ENCODE peak calls at places on chromosomes 6 and 20, in four cellular contexts. One of them, this sample, is unnamed.

GRCh38 chr6:38552136-38552535 is 87.6 kb downstream of the BTBD9 start:
- DNase-seq in heart left ventricle: no peak
- DNase-seq in ELF-1: no peak
- DNase-seq in KBM-7: peak
- DNase-seq in this sample: peak

GRCh38 chr6:141667580-141668309 is 465.0 kb upstream of the GJE1 start:
- DNase-seq in ELF-1: peak
- DNase-seq in heart left ventricle: no peak
- DNase-seq in KBM-7: no peak
- DNase-seq in this sample: no peak

GRCh38 chr6:13098808-13099570 is 229.3 kb downstream of the TBC1D7 start:
- DNase-seq in heart left ventricle: no peak
- DNase-seq in ELF-1: no peak
- DNase-seq in KBM-7: peak
- DNase-seq in this sample: no peak

GRCh38 chr6:79450984-79451383 is 86.2 kb downstream of the LCA5 start:
- DNase-seq in heart left ventricle: no peak
- DNase-seq in ELF-1: no peak
- DNase-seq in KBM-7: no peak
- DNase-seq in this sample: no peak

GRCh38 chr6:24631671-24632070 is 14.3 kb downstream of the KIAA0319 start:
- DNase-seq in KBM-7: no peak
- DNase-seq in ELF-1: peak
- DNase-seq in heart left ventricle: no peak
- DNase-seq in this sample: no peak

GRCh38 chr6:36033935-36034334 is 6.3 kb downstream of the MAPK14 start:
- DNase-seq in heart left ventricle: no peak
- DNase-seq in ELF-1: no peak
- DNase-seq in KBM-7: no peak
- DNase-seq in this sample: no peak

GRCh38 chr6:26520088-26520839 is 17.9 kb upstream of the HMGN4 start:
- DNase-seq in ELF-1: peak
- DNase-seq in heart left ventricle: no peak
- DNase-seq in KBM-7: peak
- DNase-seq in this sample: no peak

GRCh38 chr6:118815495-118815894 is 78.5 kb upstream of the ASF1A start:
- DNase-seq in KBM-7: no peak
- DNase-seq in heart left ventricle: no peak
- DNase-seq in ELF-1: no peak
- DNase-seq in this sample: no peak

GRCh38 chr20:63060057-63060991 is 53.6 kb upstream of the BHLHE23 start:
- DNase-seq in KBM-7: no peak
- DNase-seq in ELF-1: no peak
- DNase-seq in heart left ventricle: no peak
- DNase-seq in this sample: no peak

GRCh38 chr6:44119704-44120262 is 7.5 kb downstream of the MRPL14 start:
- DNase-seq in KBM-7: no peak
- DNase-seq in heart left ventricle: no peak
- DNase-seq in ELF-1: no peak
- DNase-seq in this sample: no peak

GRCh38 chr20:36975085-36975829 is 23.7 kb upstream of the SAMHD1 start:
- DNase-seq in heart left ventricle: no peak
- DNase-seq in ELF-1: no peak
- DNase-seq in KBM-7: no peak
- DNase-seq in this sample: no peak

GRCh38 chr20:8082999-8083398 is 49.1 kb upstream of the PLCB1 start:
- DNase-seq in heart left ventricle: peak
- DNase-seq in ELF-1: no peak
- DNase-seq in KBM-7: no peak
- DNase-seq in this sample: no peak

GRCh38 chr6:48883116-48883515 is 579.9 kb downstream of the MMUT start:
- DNase-seq in KBM-7: no peak
- DNase-seq in heart left ventricle: no peak
- DNase-seq in ELF-1: no peak
- DNase-seq in this sample: no peak

GRCh38 chr6:141848029-141848890 is 284.5 kb upstream of the GJE1 start:
- DNase-seq in ELF-1: no peak
- DNase-seq in heart left ventricle: no peak
- DNase-seq in KBM-7: no peak
- DNase-seq in this sample: no peak

GRCh38 chr20:26209171-26209941 is 512.7 kb upstream of the ZNF337 start:
- DNase-seq in heart left ventricle: peak
- DNase-seq in KBM-7: no peak
- DNase-seq in ELF-1: peak
- DNase-seq in this sample: no peak

GRCh38 chr20:50335105-50335504 is 144.5 kb downstream of the CEBPB start:
- DNase-seq in ELF-1: peak
- DNase-seq in heart left ventricle: no peak
- DNase-seq in KBM-7: peak
- DNase-seq in this sample: peak

GRCh38 chr20:64057628-64058498 is 5.1 kb upstream of the TCEA2 start:
- DNase-seq in KBM-7: peak
- DNase-seq in heart left ventricle: peak
- DNase-seq in ELF-1: peak
- DNase-seq in this sample: peak

GRCh38 chr6:24284006-24284405 is 73.9 kb downstream of the DCDC2 start:
- DNase-seq in heart left ventricle: no peak
- DNase-seq in KBM-7: no peak
- DNase-seq in ELF-1: no peak
- DNase-seq in this sample: peak

GRCh38 chr20:48767269-48767960 is 60.4 kb downstream of the PREX1 start:
- DNase-seq in KBM-7: no peak
- DNase-seq in heart left ventricle: no peak
- DNase-seq in ELF-1: no peak
- DNase-seq in this sample: no peak

GRCh38 chr6:83311231-83311630 is 118.1 kb downstream of the RWDD2A start:
- DNase-seq in heart left ventricle: no peak
- DNase-seq in KBM-7: no peak
- DNase-seq in ELF-1: no peak
- DNase-seq in this sample: no peak

GRCh38 chr6:5250451-5250850 is 10.3 kb downstream of the LYRM4 start:
- DNase-seq in heart left ventricle: no peak
- DNase-seq in ELF-1: no peak
- DNase-seq in KBM-7: no peak
- DNase-seq in this sample: no peak

GRCh38 chr20:17197041-17197440 is 29.8 kb upstream of the PCSK2 start:
- DNase-seq in KBM-7: no peak
- DNase-seq in heart left ventricle: no peak
- DNase-seq in ELF-1: no peak
- DNase-seq in this sample: no peak

GRCh38 chr20:14470977-14471642 is 133.7 kb upstream of the FLRT3 start:
- DNase-seq in ELF-1: peak
- DNase-seq in KBM-7: no peak
- DNase-seq in heart left ventricle: no peak
- DNase-seq in this sample: no peak

GRCh38 chr6:151084275-151084674 is 155.5 kb upstream of the AKAP12 start:
- DNase-seq in heart left ventricle: no peak
- DNase-seq in ELF-1: no peak
- DNase-seq in KBM-7: no peak
- DNase-seq in this sample: no peak

GRCh38 chr6:11650297-11650696 is 112.7 kb downstream of the TMEM170B start:
- DNase-seq in ELF-1: peak
- DNase-seq in KBM-7: no peak
- DNase-seq in heart left ventricle: peak
- DNase-seq in this sample: no peak

GRCh38 chr6:122789862-122790739 is 1.0 kb downstream of the SMPDL3A start:
- DNase-seq in heart left ventricle: peak
- DNase-seq in KBM-7: peak
- DNase-seq in ELF-1: peak
- DNase-seq in this sample: no peak

GRCh38 chr6:138161434-138162103 is at the start of gene ARFGEF3:
- DNase-seq in heart left ventricle: peak
- DNase-seq in ELF-1: peak
- DNase-seq in KBM-7: peak
- DNase-seq in this sample: no peak

GRCh38 chr6:83615025-83615999 is 93.6 kb downstream of the SNAP91 start:
- DNase-seq in KBM-7: peak
- DNase-seq in heart left ventricle: no peak
- DNase-seq in ELF-1: peak
- DNase-seq in this sample: peak

GRCh38 chr20:50415516-50416268 is 94.5 kb upstream of the PTPN1 start:
- DNase-seq in heart left ventricle: peak
- DNase-seq in ELF-1: peak
- DNase-seq in KBM-7: no peak
- DNase-seq in this sample: no peak

GRCh38 chr6:131950767-131951575 is at the start of gene CCN2:
- DNase-seq in KBM-7: no peak
- DNase-seq in ELF-1: peak
- DNase-seq in heart left ventricle: peak
- DNase-seq in this sample: no peak